ENCODE peak calls at places on chromosomes 6 and 20, in seven cellular contexts. A, K, W, C, D, E and J are unnamed samples. For H3K9me3, the result is how much of the 10 kb centered on the place peaks cover.

GRCh38 chr20:35743693-35744491 is 1.8 kb upstream of the RBM39 start:
- DNase-seq in E (no peak), C (peak), K (no peak), D (no peak), W (peak), A (no peak), J (no peak)

GRCh38 chr20:47272893-47273590 is 83.5 kb downstream of the ZMYND8 start:
- DNase-seq in A (no peak), W (no peak), D (no peak), E (no peak), K (peak), C (no peak), J (no peak)

GRCh38 chr6:9121551-9121950 is 686.2 kb upstream of the SLC35B3 start:
- DNase-seq in D (no peak), W (no peak), E (no peak), K (no peak), C (no peak), A (no peak), J (no peak)

GRCh38 chr6:2714359-2714895 is 36.3 kb downstream of the MYLK4 start:
- DNase-seq in W (no peak), E (no peak), K (no peak), D (no peak), C (peak), A (no peak), J (no peak)

GRCh38 chr6:128073389-128073788 is 172.5 kb upstream of the THEMIS start:
- DNase-seq in K (peak), C (no peak), E (no peak), A (no peak), D (no peak), W (no peak), J (no peak)

GRCh38 chr20:52313335-52313963 is 121.9 kb upstream of the ZFP64 start:
- DNase-seq in E (no peak), D (no peak), K (peak), A (no peak), C (peak), W (no peak), J (no peak)

GRCh38 chr6:137903933-137904821 is 37.1 kb downstream of the TNFAIP3 start:
- DNase-seq in W (no peak), K (no peak), D (no peak), A (no peak), E (no peak), C (no peak), J (no peak)

GRCh38 chr6:43489277-43490072 is 12.1 kb downstream of the TJAP1 start:
- DNase-seq in A (no peak), K (no peak), W (no peak), C (no peak), D (no peak), E (no peak), J (no peak)

GRCh38 chr6:169966312-169967181 is 215.1 kb downstream of the ERMARD start:
- DNase-seq in D (no peak), E (no peak), A (no peak), W (no peak), C (peak), K (no peak), J (no peak)

GRCh38 chr20:58395604-58396003 is 6.6 kb downstream of the VAPB start:
- DNase-seq in K (no peak), E (no peak), D (no peak), C (no peak), A (no peak), W (no peak), J (no peak)

GRCh38 chr6:98986216-98986615 is 38.5 kb upstream of the FBXL4 start:
- DNase-seq in C (no peak), K (no peak), A (no peak), W (no peak), E (no peak), D (no peak), J (no peak)

GRCh38 chr6:22173311-22173710 is 123.5 kb downstream of the PRL start:
- DNase-seq in W (no peak), E (no peak), K (no peak), C (no peak), D (no peak), A (no peak), J (no peak)

GRCh38 chr6:41712651-41713103 is 22.7 kb downstream of the TFEB start:
- DNase-seq in C (no peak), D (peak), W (peak), K (no peak), A (peak), E (peak), J (no peak)

GRCh38 chr6:23176471-23176870 is 607.1 kb downstream of the HDGFL1 start:
- DNase-seq in A (no peak), C (no peak), E (no peak), W (no peak), D (no peak), K (no peak), J (no peak)

GRCh38 chr6:106163966-106164877 is 78.1 kb downstream of the PRDM1 start:
- DNase-seq in D (peak), A (no peak), K (no peak), C (no peak), W (peak), E (no peak), J (no peak)

GRCh38 chr20:37543828-37544227 is 16.2 kb upstream of the BLCAP start:
- DNase-seq in C (no peak), E (no peak), D (no peak), K (no peak), W (no peak), A (no peak), J (no peak)

GRCh38 chr20:47711046-47711752 is 74.1 kb downstream of the SULF2 start:
- DNase-seq in D (no peak), W (no peak), E (peak), A (no peak), K (no peak), C (no peak), J (no peak)

GRCh38 chr6:158042245-158042798 is 60.7 kb downstream of the SYNJ2 start:
- DNase-seq in A (peak), E (no peak), C (no peak), K (peak), W (peak), D (no peak), J (no peak)

GRCh38 chr6:18118330-18118729 is 4.1 kb downstream of the NHLRC1 start:
- DNase-seq in C (no peak), A (no peak), W (no peak), K (no peak), E (peak), D (no peak), J (no peak)

GRCh38 chr20:33373735-33374605 is 27.3 kb downstream of the CDK5RAP1 start:
- DNase-seq in E (peak), W (no peak), D (no peak), C (no peak), A (no peak), K (no peak), J (no peak)

GRCh38 chr6:154386848-154387717 is 30.5 kb upstream of the IPCEF1 start:
- DNase-seq in A (no peak), D (no peak), K (no peak), W (no peak), E (no peak), C (no peak), J (no peak)

GRCh38 chr6:31968326-31968725 is 3.6 kb downstream of the DXO start:
- DNase-seq in D (no peak), K (no peak), C (no peak), W (no peak), E (peak), A (no peak), J (no peak)

GRCh38 chr6:11354019-11354418 is 121.6 kb upstream of the NEDD9 start:
- DNase-seq in D (no peak), C (no peak), W (no peak), K (no peak), E (no peak), A (no peak), J (peak)

GRCh38 chr20:32466739-32467505 is 108.8 kb downstream of the ASXL1 start:
- DNase-seq in E (peak), C (no peak), W (peak), K (no peak), A (no peak), D (no peak), J (no peak)

GRCh38 chr20:2285618-2286017 is 10.2 kb upstream of the TGM3 start:
- DNase-seq in A (no peak), D (no peak), E (no peak), W (no peak), K (no peak), C (no peak), J (no peak)

GRCh38 chr20:55054443-55054842 is 579.0 kb downstream of the DOK5 start:
- DNase-seq in W (no peak), C (no peak), K (no peak), A (no peak), E (no peak), D (no peak), J (no peak)

GRCh38 chr6:153215242-153215641 is 84.2 kb upstream of the RGS17 start:
- DNase-seq in A (no peak), K (no peak), C (no peak), W (no peak), D (no peak), E (no peak), J (no peak)

GRCh38 chr6:52840763-52841585 is at the start of gene GSTA5:
- DNase-seq in A (no peak), D (no peak), E (no peak), K (no peak), W (no peak), C (no peak), J (no peak)

GRCh38 chr20:409697-410559 is 1.8 kb downstream of the RBCK1 start:
- DNase-seq in K (no peak), C (no peak), D (no peak), A (peak), E (no peak), W (no peak), J (no peak)

GRCh38 chr6:37566209-37566859 is 66.6 kb upstream of the CCDC167 start:
- DNase-seq in D (no peak), W (no peak), K (peak), C (peak), A (peak), E (peak), J (peak)

GRCh38 chr6:15855311-15855710 is 192.5 kb upstream of the DTNBP1 start:
- DNase-seq in E (no peak), C (no peak), A (no peak), W (no peak), K (no peak), D (no peak), J (no peak)
- H3K9me3 ChIP-seq in E (under half), C (under half), A (under half), W (under half), K (under half), D (under half), J (under half)

GRCh38 chr6:159529820-159530405 is 163.1 kb downstream of the SOD2 start:
- DNase-seq in C (no peak), K (no peak), E (no peak), A (no peak), D (no peak), W (no peak), J (no peak)

GRCh38 chr6:159533568-159533967 is 159.5 kb downstream of the SOD2 start:
- DNase-seq in E (no peak), K (no peak), C (no peak), A (no peak), W (no peak), D (no peak), J (no peak)

GRCh38 chr6:159535629-159536028 is 157.4 kb downstream of the SOD2 start:
- DNase-seq in K (no peak), C (no peak), A (no peak), W (no peak), D (no peak), E (no peak), J (no peak)

GRCh38 chr6:159533016-159533415 is 160.0 kb downstream of the SOD2 start:
- DNase-seq in K (no peak), A (no peak), C (no peak), E (no peak), D (no peak), W (no peak), J (no peak)

DNA sequence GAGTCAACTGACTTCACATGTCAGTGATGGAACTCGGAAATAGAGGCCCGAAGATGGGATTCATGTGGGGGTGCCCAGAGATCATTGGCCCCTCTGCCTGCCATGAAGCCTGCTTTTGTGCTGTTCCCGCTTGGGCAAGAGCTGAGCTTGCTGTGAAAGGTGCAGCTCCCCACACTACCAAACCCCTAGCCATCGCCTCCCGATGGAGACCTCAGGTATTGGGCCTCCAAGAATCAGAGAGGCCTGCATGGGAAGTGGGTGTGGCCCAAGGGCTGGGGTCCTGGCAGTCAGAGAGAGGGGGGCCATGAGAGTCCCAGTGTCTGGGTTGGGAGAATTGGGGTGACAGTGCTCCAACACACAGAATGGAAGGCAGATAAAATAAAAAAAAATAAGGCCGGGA is 160.9 kb downstream of the SOD2 start:
- DNase-seq in C (no peak), K (no peak), W (no peak), D (no peak), A (no peak), E (no peak), J (no peak)
- H3K9me3 ChIP-seq in C (under half), K (under half), W (under half), D (under half), A (under half), E (under half), J (under half)

DNA sequence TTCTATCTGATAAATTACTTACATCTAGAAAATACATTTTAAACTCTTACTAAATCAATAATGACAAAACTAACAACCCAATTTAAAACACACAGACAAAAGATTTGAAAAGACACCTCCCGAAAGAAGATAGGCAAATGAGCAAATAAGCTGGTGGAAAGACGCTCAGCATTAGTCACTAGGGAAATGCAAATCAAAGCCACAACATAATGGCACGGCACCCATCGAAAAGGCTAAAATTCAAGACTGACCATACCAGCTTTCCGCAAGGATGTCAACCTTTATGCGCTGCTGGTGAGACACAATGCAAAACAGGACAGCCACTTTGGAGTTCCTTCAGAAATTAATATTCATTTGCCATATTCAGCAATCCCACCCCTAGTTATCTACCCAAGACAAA is 25.9 kb downstream of the TAF4 start:
- DNase-seq in W (no peak), D (no peak), K (no peak), E (no peak), C (no peak), A (no peak), J (no peak)
- H3K9me3 ChIP-seq in W (under half), D (under half), K (under half), E (under half), C (under half), A (under half), J (under half)

GRCh38 chr20:51305316-51306052 is 237.0 kb downstream of the NFATC2 start:
- DNase-seq in D (no peak), C (no peak), K (no peak), A (no peak), E (no peak), W (no peak), J (no peak)
- H3K9me3 ChIP-seq in D (under half), C (under half), K (under half), A (under half), E (under half), W (under half), J (under half)

DNA sequence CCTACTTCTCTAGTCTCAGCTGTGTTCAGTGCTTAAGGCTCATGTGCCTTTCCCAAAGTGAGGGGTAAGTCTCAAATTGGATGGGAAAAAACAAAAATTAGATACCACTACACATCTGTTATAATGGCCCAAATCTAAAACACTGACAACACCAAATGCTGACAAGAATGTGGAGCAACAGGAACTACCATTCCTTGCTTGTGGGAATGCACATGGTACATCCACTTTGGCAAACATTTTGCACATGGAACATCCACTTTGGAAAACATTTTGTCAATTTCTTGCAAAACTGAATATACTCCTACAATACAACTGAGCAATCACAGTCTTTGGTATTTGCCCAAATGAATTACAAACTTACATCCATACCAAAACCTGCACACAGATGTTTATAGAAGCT is 109.3 kb downstream of the TENT5A start:
- DNase-seq in A (no peak), W (no peak), D (no peak), C (no peak), E (no peak), K (no peak), J (no peak)
- H3K9me3 ChIP-seq in A (under half), W (under half), D (under half), C (under half), E (under half), K (under half), J (under half)

GRCh38 chr6:29399525-29399924 is 4.1 kb downstream of the OR12D2 start:
- DNase-seq in K (no peak), D (no peak), W (no peak), C (no peak), E (no peak), A (no peak), J (no peak)

GRCh38 chr6:29403801-29404200 is 8.4 kb downstream of the OR12D2 start:
- DNase-seq in W (no peak), E (no peak), D (no peak), K (no peak), A (no peak), C (no peak), J (no peak)
- H3K9me3 ChIP-seq in W (under half), E (under half), D (under half), K (under half), A (under half), C (under half), J (under half)

GRCh38 chr6:24242924-24243323 is 114.9 kb downstream of the DCDC2 start:
- DNase-seq in E (no peak), D (no peak), C (no peak), A (no peak), W (no peak), K (no peak), J (no peak)
- H3K9me3 ChIP-seq in E (under half), D (under half), C (under half), A (under half), W (under half), K (under half), J (under half)